ENCODE peak calls at places on chromosomes 13 and 19, in five cellular contexts. G is iPS DF 19.7, Z is kidney epithelial cell, B is stomach, I is RWPE2. D is an unnamed sample.

GRCh38 chr19:34493038-34493648 is 11.6 kb downstream of the WTIP start:
- DNase-seq in G (no peak), Z (no peak), B (no peak), I (no peak), D (no peak)

GRCh38 chr13:110936519-110936918 is 21.6 kb upstream of the ANKRD10 start:
- DNase-seq in G (no peak), Z (no peak), B (no peak), I (no peak), D (no peak)

GRCh38 chr19:51318687-51319675 is 7.5 kb downstream of the IGLON5 start:
- DNase-seq in G (no peak), Z (no peak), B (no peak), I (no peak), D (no peak)

GRCh38 chr13:67792151-67792665 is 562.1 kb upstream of the PCDH9 start:
- DNase-seq in G (no peak), Z (no peak), B (no peak), I (no peak), D (no peak)

GRCh38 chr13:46675016-46675415 is 121.9 kb downstream of the ESD start:
- DNase-seq in G (no peak), Z (no peak), B (no peak), I (no peak), D (no peak)

GRCh38 chr19:45641274-45642105 is 2.3 kb upstream of the EML2 start:
- DNase-seq in G (peak), Z (peak), B (peak), I (peak), D (peak)

GRCh38 chr19:42253245-42254082 is 1.5 kb downstream of the ERF start:
- DNase-seq in G (no peak), Z (no peak), B (peak), I (no peak), D (peak)

GRCh38 chr13:98976941-98977340 is 923 bp downstream of the DOCK9 start:
- DNase-seq in G (no peak), Z (no peak), B (no peak), I (no peak), D (no peak)

GRCh38 chr13:31927219-31927653 is 104.3 kb upstream of the FRY start:
- DNase-seq in G (no peak), Z (no peak), B (peak), I (no peak), D (no peak)

GRCh38 chr13:110499621-110500281 is 61.8 kb downstream of the RAB20 start:
- DNase-seq in G (no peak), Z (peak), B (no peak), I (no peak), D (no peak)

GRCh38 chr19:10670187-10670586 is 16.0 kb downstream of the ILF3 start:
- DNase-seq in G (no peak), Z (no peak), B (no peak), I (no peak), D (no peak)

GRCh38 chr19:3175761-3176714 is 2.5 kb upstream of the S1PR4 start:
- DNase-seq in G (no peak), Z (peak), B (peak), I (peak), D (peak)

GRCh38 chr13:77290342-77290741 is 36.6 kb downstream of the MYCBP2 start:
- DNase-seq in G (no peak), Z (no peak), B (no peak), I (no peak), D (no peak)

GRCh38 chr19:2426661-2427322 is 594 bp downstream of the TIMM13 start:
- DNase-seq in G (no peak), Z (no peak), B (peak), I (peak), D (peak)

GRCh38 chr19:54169149-54169731 is 3.7 kb downstream of the TMC4 start:
- DNase-seq in G (no peak), Z (no peak), B (no peak), I (no peak), D (no peak)

GRCh38 chr19:52541608-52542007 is 14.1 kb downstream of the ZNF808 start:
- DNase-seq in G (no peak), Z (no peak), B (no peak), I (no peak), D (no peak)

GRCh38 chr19:51282335-51282734 is 29.1 kb upstream of the IGLON5 start:
- DNase-seq in G (no peak), Z (no peak), B (no peak), I (no peak), D (no peak)

GRCh38 chr19:32580353-32580900 is 563 bp upstream of the PDCD5 start:
- DNase-seq in G (no peak), Z (no peak), B (no peak), I (no peak), D (no peak)

GRCh38 chr13:38872693-38873092 is 117.9 kb downstream of the STOML3 start:
- DNase-seq in G (peak), Z (no peak), B (no peak), I (no peak), D (peak)

GRCh38 chr13:50125556-50126377 is 110.5 kb downstream of the KCNRG start:
- DNase-seq in G (no peak), Z (no peak), B (peak), I (peak), D (peak)

GRCh38 chr19:16566161-16566560 is 6.1 kb downstream of the SLC35E1 start:
- DNase-seq in G (no peak), Z (no peak), B (peak), I (no peak), D (peak)